ENCODE peak calls at places on chromosomes 6 and 20, in five cellular contexts. R, E, Z, Y and B are unnamed samples.
A peak's percentile ranks its signal among the peaks of the same experiment; 100 is the strongest.

GRCh38 chr6:131807644-131808459 is at the start of gene ENPP1:
- DNase-seq in R (peak; percentile 62), E (peak; percentile 74), Z (peak; percentile 86), Y (peak; percentile 71), B (peak; percentile 52)

GRCh38 chr20:34538671-34539123 is 19.8 kb upstream of the MAP1LC3A start:
- DNase-seq in R (peak; percentile 57), E (no peak), Z (peak; percentile 78), Y (peak; percentile 36), B (peak; percentile 72)

GRCh38 chr6:157655139-157655538 is 167.9 kb upstream of the SNX9 start:
- DNase-seq in R (no peak), E (no peak), Z (no peak), Y (no peak), B (no peak)

GRCh38 chr20:12833861-12834260 is 174.9 kb upstream of the SPTLC3 start:
- DNase-seq in R (no peak), E (no peak), Z (no peak), Y (no peak), B (no peak)

GRCh38 chr6:133724726-133725125 is 164.2 kb upstream of the TCF21 start:
- DNase-seq in R (peak; percentile 69), E (no peak), Z (peak; percentile 4), Y (peak; percentile 39), B (no peak)

GRCh38 chr20:33279261-33279910 is 3.6 kb upstream of the BPIFB1 start:
- DNase-seq in R (no peak), E (no peak), Z (no peak), Y (no peak), B (no peak)

GRCh38 chr6:47853766-47854165 is 71.9 kb downstream of the OPN5 start:
- DNase-seq in R (no peak), E (no peak), Z (no peak), Y (no peak), B (no peak)

GRCh38 chr6:39530201-39530759 is 194.9 kb downstream of the KIF6 start:
- DNase-seq in R (no peak), E (no peak), Z (no peak), Y (no peak), B (peak; percentile 12)

GRCh38 chr6:170114956-170115855 is 175.7 kb downstream of the DLL1 start:
- DNase-seq in R (no peak), E (peak; percentile 55), Z (no peak), Y (no peak), B (no peak)

GRCh38 chr6:118712955-118713354 is 61.6 kb upstream of the CEP85L start:
- DNase-seq in R (peak; percentile 44), E (no peak), Z (no peak), Y (peak; percentile 25), B (no peak)

GRCh38 chr6:19180348-19181073 is 656.7 kb upstream of the ID4 start:
- DNase-seq in R (no peak), E (no peak), Z (no peak), Y (no peak), B (no peak)

GRCh38 chr6:23478324-23478723 is 647.7 kb upstream of the NRSN1 start:
- DNase-seq in R (no peak), E (no peak), Z (peak; percentile 59), Y (no peak), B (no peak)

GRCh38 chr20:13567663-13568062 is 71.1 kb downstream of the TASP1 start:
- DNase-seq in R (no peak), E (no peak), Z (no peak), Y (no peak), B (no peak)

GRCh38 chr6:150409576-150410066 is 40.8 kb downstream of the IYD start:
- DNase-seq in R (no peak), E (no peak), Z (no peak), Y (no peak), B (no peak)

GRCh38 chr6:28252507-28252975 is 472 bp upstream of the ZKSCAN4 start:
- DNase-seq in R (no peak), E (no peak), Z (peak; percentile 5), Y (no peak), B (no peak)

GRCh38 chr6:36052092-36052491 is 24.5 kb downstream of the MAPK14 start:
- DNase-seq in R (no peak), E (no peak), Z (no peak), Y (no peak), B (no peak)

GRCh38 chr6:33914519-33915120 is 110.8 kb upstream of the MLN start:
- DNase-seq in R (no peak), E (no peak), Z (no peak), Y (no peak), B (peak; percentile 73)

GRCh38 chr20:2748551-2749342 is 51.7 kb downstream of the CPXM1 start:
- DNase-seq in R (no peak), E (peak; percentile 65), Z (peak; percentile 84), Y (no peak), B (no peak)

GRCh38 chr20:23092409-23092756 is 6.3 kb upstream of the CD93 start:
- DNase-seq in R (no peak), E (no peak), Z (no peak), Y (no peak), B (no peak)

GRCh38 chr20:9966966-9967365 is 67.8 kb upstream of the ANKEF1 start:
- DNase-seq in R (no peak), E (no peak), Z (peak; percentile 50), Y (no peak), B (no peak)

GRCh38 chr6:934686-935085 is 241.7 kb upstream of the EXOC2 start:
- DNase-seq in R (no peak), E (no peak), Z (no peak), Y (no peak), B (no peak)

GRCh38 chr6:132614554-132614953 is 9.5 kb downstream of the TAAR2 start:
- DNase-seq in R (no peak), E (no peak), Z (no peak), Y (no peak), B (no peak)

GRCh38 chr20:58893355-58894151 is 41.0 kb downstream of the GNAS start:
- DNase-seq in R (peak; percentile 34), E (no peak), Z (no peak), Y (no peak), B (peak; percentile 92)

GRCh38 chr6:144219056-144219685 is 66.0 kb upstream of the UTRN start:
- DNase-seq in R (peak; percentile 71), E (no peak), Z (peak; percentile 65), Y (peak; percentile 66), B (no peak)

GRCh38 chr20:41670631-41671030 is 52.5 kb upstream of the CHD6 start:
- DNase-seq in R (no peak), E (no peak), Z (no peak), Y (no peak), B (no peak)

GRCh38 chr6:129240492-129240853 is 357.5 kb downstream of the LAMA2 start:
- DNase-seq in R (no peak), E (no peak), Z (no peak), Y (no peak), B (no peak)

GRCh38 chr6:128511518-128511917 is 8.9 kb downstream of the PTPRK start:
- DNase-seq in R (peak; percentile 69), E (no peak), Z (no peak), Y (peak; percentile 30), B (no peak)

GRCh38 chr6:151317206-151317994 is 74.0 kb downstream of the ZBTB2 start:
- DNase-seq in R (peak; percentile 90), E (no peak), Z (no peak), Y (peak; percentile 62), B (no peak)

GRCh38 chr6:10577112-10577511 is 56.0 kb downstream of the GCNT2 start:
- DNase-seq in R (no peak), E (no peak), Z (no peak), Y (no peak), B (no peak)

GRCh38 chr6:148935705-148936306 is 189.0 kb downstream of the UST start:
- DNase-seq in R (peak; percentile 71), E (no peak), Z (no peak), Y (peak; percentile 58), B (no peak)

GRCh38 chr20:49346682-49347081 is 68.8 kb upstream of the ZNFX1 start:
- DNase-seq in R (no peak), E (no peak), Z (peak; percentile 43), Y (no peak), B (no peak)

GRCh38 chr6:107330190-107330589 is 129.2 kb downstream of the PDSS2 start:
- DNase-seq in R (no peak), E (no peak), Z (peak; percentile 39), Y (no peak), B (peak; percentile 53)

GRCh38 chr20:24813936-24814335 is 135.1 kb upstream of the CST7 start:
- DNase-seq in R (no peak), E (no peak), Z (no peak), Y (no peak), B (no peak)

GRCh38 chr20:39310363-39311037 is 348.4 kb downstream of the DHX35 start:
- DNase-seq in R (no peak), E (no peak), Z (no peak), Y (no peak), B (no peak)

GRCh38 chr20:43583982-43584432 is 6.7 kb upstream of the IFT52 start:
- DNase-seq in R (peak; percentile 97), E (no peak), Z (no peak), Y (peak; percentile 86), B (no peak)

GRCh38 chr20:38187512-38187911 is 22.4 kb upstream of the TGM2 start:
- DNase-seq in R (peak; percentile 43), E (no peak), Z (peak; percentile 81), Y (no peak), B (no peak)
- TF ChIP-seq CTCF in R (peak; percentile 14), E (peak; percentile 58), Z (peak; percentile 46), Y (no peak), B (no peak)

GRCh38 chr20:19688031-19688806 is 69.8 kb upstream of the RIN2 start:
- DNase-seq in R (peak; percentile 92), E (no peak), Z (peak; percentile 77), Y (peak; percentile 97), B (peak; percentile 7)
- TF ChIP-seq CTCF in R (peak; percentile 77), E (peak; percentile 67), Z (peak; percentile 66), Y (peak; percentile 88), B (no peak)

DNA sequence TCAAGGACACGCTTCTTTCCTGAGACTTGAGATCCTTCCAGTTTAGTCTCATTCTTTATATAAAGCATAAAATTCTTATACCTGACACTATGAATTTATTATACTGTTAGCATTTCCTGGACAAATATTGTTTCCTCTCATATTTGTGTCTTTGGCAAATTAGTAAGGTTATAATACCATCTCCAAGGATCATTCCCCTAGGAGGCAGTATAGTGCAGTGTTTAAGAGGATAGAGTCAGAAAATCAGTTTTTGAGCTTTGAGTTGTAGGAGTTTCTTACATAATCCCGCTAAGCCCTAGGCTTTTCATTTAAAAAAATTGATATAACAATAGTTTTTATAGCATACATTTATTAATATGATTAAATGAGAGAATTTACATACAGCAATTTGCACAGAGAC is 510.8 kb downstream of the TENT5A start:
- DNase-seq in R (peak; percentile 49), E (no peak), Z (peak; percentile 68), Y (peak; percentile 63), B (no peak)
- TF ChIP-seq CTCF in R (peak; percentile 54), E (peak; percentile 68), Z (peak; percentile 62), Y (peak; percentile 83), B (no peak)

GRCh38 chr6:89526563-89526869 is 93.6 kb downstream of the ANKRD6 start:
- DNase-seq in R (no peak), E (no peak), Z (no peak), Y (no peak), B (no peak)

GRCh38 chr6:89518352-89519055 is 85.6 kb downstream of the ANKRD6 start:
- DNase-seq in R (no peak), E (no peak), Z (no peak), Y (no peak), B (no peak)

GRCh38 chr6:89525786-89526562 is 93.0 kb downstream of the ANKRD6 start:
- DNase-seq in R (no peak), E (no peak), Z (no peak), Y (no peak), B (no peak)

GRCh38 chr6:89522778-89523177 is 89.8 kb downstream of the ANKRD6 start:
- DNase-seq in R (no peak), E (no peak), Z (peak; percentile 26), Y (no peak), B (no peak)

GRCh38 chr6:89520730-89521129 is 87.8 kb downstream of the ANKRD6 start:
- DNase-seq in R (no peak), E (no peak), Z (no peak), Y (no peak), B (no peak)
- TF ChIP-seq CTCF in R (no peak), E (no peak), Z (no peak), Y (no peak), B (no peak)